ENCODE peak calls at places on chromosome 2, in ten cellular contexts. K, M, N, I, Y, V, D, H, R and S are unnamed samples.

GRCh38 chr2:29334723-29335122 is 219.5 kb downstream of the CLIP4 start:
- DNase-seq in K (no peak), M (no peak), N (peak), I (no peak), Y (no peak), V (no peak), D (no peak), H (no peak), R (no peak), S (no peak)

GRCh38 chr2:15984367-15985255 is 44.3 kb downstream of the MYCN start:
- DNase-seq in K (peak), M (no peak), N (no peak), I (peak), Y (no peak), V (no peak), D (no peak), H (peak), R (peak), S (no peak)

GRCh38 chr2:28226558-28226957 is 166.1 kb upstream of the FOSL2 start:
- DNase-seq in K (peak), M (no peak), N (no peak), I (no peak), Y (no peak), V (no peak), D (no peak), H (no peak), R (no peak), S (no peak)

GRCh38 chr2:128727914-128728313 is 409.2 kb upstream of the HS6ST1 start:
- DNase-seq in K (no peak), M (no peak), N (peak), I (no peak), Y (peak), V (no peak), D (no peak), H (no peak), R (no peak), S (peak)

GRCh38 chr2:70817284-70817954 is 3.0 kb downstream of the CLEC4F start:
- DNase-seq in K (no peak), M (no peak), N (no peak), I (no peak), Y (no peak), V (no peak), D (no peak), H (no peak), R (no peak), S (no peak)

GRCh38 chr2:215760126-215760525 is 253.2 kb downstream of the MREG start:
- DNase-seq in K (no peak), M (no peak), N (no peak), I (no peak), Y (no peak), V (peak), D (no peak), H (no peak), R (no peak), S (no peak)

GRCh38 chr2:39550701-39551285 is 113.7 kb upstream of the MAP4K3 start:
- DNase-seq in K (no peak), M (no peak), N (peak), I (no peak), Y (no peak), V (peak), D (no peak), H (no peak), R (no peak), S (peak)

GRCh38 chr2:239703834-239704233 is 303.0 kb upstream of the HDAC4 start:
- DNase-seq in K (no peak), M (no peak), N (no peak), I (no peak), Y (no peak), V (no peak), D (no peak), H (no peak), R (no peak), S (no peak)

GRCh38 chr2:71706836-71707235 is 253.5 kb downstream of the DYSF start:
- DNase-seq in K (no peak), M (no peak), N (no peak), I (no peak), Y (no peak), V (no peak), D (no peak), H (no peak), R (no peak), S (no peak)

GRCh38 chr2:138708682-138709241 is 71.4 kb downstream of the NXPH2 start:
- DNase-seq in K (no peak), M (no peak), N (no peak), I (no peak), Y (no peak), V (no peak), D (no peak), H (no peak), R (no peak), S (no peak)